ENCODE peak calls at places on chromosomes 11 and 22, in nine cellular contexts. One of them, this sample, is unnamed.

GRCh38 chr11:16788141-16789060 is 50.0 kb downstream of the C11orf58 start:
- DNase-seq in fibroblast of pulmonary artery: peak; percentile 81
- DNase-seq in Right ventricle myocardium superior: peak; percentile 87
- DNase-seq in thoracic aorta: no peak
- DNase-seq in stimulated activated CD4-positive, alpha-beta T cell treated with anti-CD3 and anti-CD28 coated beads, TNF-alpha, amount 100 ng/mL, for 48 hours: peak; percentile 34
- DNase-seq in HS-5: peak; percentile 60
- DNase-seq in NCI-H2029 treated with DMSO at 0.1 percent for 48 hours: peak; percentile 34
- DNase-seq in nephron progenitor cell: peak; percentile 84
- DNase-seq in activated T-cell treated with anti-CD3 and anti-CD28 coated beads, Interleukin-2, amount 50 U/mL, for 72 hours: peak; percentile 54
- DNase-seq in this sample: peak; percentile 5

GRCh38 chr22:40449676-40450035 is 79.3 kb downstream of the SGSM3 start:
- DNase-seq in fibroblast of pulmonary artery: peak; percentile 58
- DNase-seq in Right ventricle myocardium superior: no peak
- DNase-seq in thoracic aorta: no peak
- DNase-seq in stimulated activated CD4-positive, alpha-beta T cell treated with anti-CD3 and anti-CD28 coated beads, TNF-alpha, amount 100 ng/mL, for 48 hours: no peak
- DNase-seq in HS-5: peak; percentile 39
- DNase-seq in NCI-H2029 treated with DMSO at 0.1 percent for 48 hours: no peak
- DNase-seq in nephron progenitor cell: no peak
- DNase-seq in activated T-cell treated with anti-CD3 and anti-CD28 coated beads, Interleukin-2, amount 50 U/mL, for 72 hours: no peak
- DNase-seq in this sample: no peak

GRCh38 chr11:105372214-105372613 is 232.6 kb upstream of the CARD18 start:
- DNase-seq in fibroblast of pulmonary artery: no peak
- DNase-seq in Right ventricle myocardium superior: no peak
- DNase-seq in thoracic aorta: no peak
- DNase-seq in stimulated activated CD4-positive, alpha-beta T cell treated with anti-CD3 and anti-CD28 coated beads, TNF-alpha, amount 100 ng/mL, for 48 hours: no peak
- DNase-seq in HS-5: no peak
- DNase-seq in NCI-H2029 treated with DMSO at 0.1 percent for 48 hours: no peak
- DNase-seq in nephron progenitor cell: no peak
- DNase-seq in activated T-cell treated with anti-CD3 and anti-CD28 coated beads, Interleukin-2, amount 50 U/mL, for 72 hours: no peak
- DNase-seq in this sample: no peak

GRCh38 chr11:118265954-118266353 is 1.9 kb upstream of the MPZL2 start:
- DNase-seq in fibroblast of pulmonary artery: no peak
- DNase-seq in Right ventricle myocardium superior: peak; percentile 50
- DNase-seq in thoracic aorta: no peak
- DNase-seq in stimulated activated CD4-positive, alpha-beta T cell treated with anti-CD3 and anti-CD28 coated beads, TNF-alpha, amount 100 ng/mL, for 48 hours: no peak
- DNase-seq in HS-5: no peak
- DNase-seq in NCI-H2029 treated with DMSO at 0.1 percent for 48 hours: no peak
- DNase-seq in nephron progenitor cell: no peak
- DNase-seq in activated T-cell treated with anti-CD3 and anti-CD28 coated beads, Interleukin-2, amount 50 U/mL, for 72 hours: no peak
- DNase-seq in this sample: no peak

GRCh38 chr11:72497731-72498130 is 63.4 kb upstream of the CLPB start:
- DNase-seq in fibroblast of pulmonary artery: no peak
- DNase-seq in Right ventricle myocardium superior: no peak
- DNase-seq in thoracic aorta: no peak
- DNase-seq in stimulated activated CD4-positive, alpha-beta T cell treated with anti-CD3 and anti-CD28 coated beads, TNF-alpha, amount 100 ng/mL, for 48 hours: no peak
- DNase-seq in HS-5: no peak
- DNase-seq in NCI-H2029 treated with DMSO at 0.1 percent for 48 hours: no peak
- DNase-seq in nephron progenitor cell: no peak
- DNase-seq in activated T-cell treated with anti-CD3 and anti-CD28 coated beads, Interleukin-2, amount 50 U/mL, for 72 hours: no peak
- DNase-seq in this sample: no peak

GRCh38 chr11:58592760-58593472 is 14.1 kb downstream of the ZFP91 start:
- DNase-seq in fibroblast of pulmonary artery: no peak
- DNase-seq in Right ventricle myocardium superior: no peak
- DNase-seq in thoracic aorta: no peak
- DNase-seq in stimulated activated CD4-positive, alpha-beta T cell treated with anti-CD3 and anti-CD28 coated beads, TNF-alpha, amount 100 ng/mL, for 48 hours: peak; percentile 64
- DNase-seq in HS-5: no peak
- DNase-seq in NCI-H2029 treated with DMSO at 0.1 percent for 48 hours: peak; percentile 80
- DNase-seq in nephron progenitor cell: no peak
- DNase-seq in activated T-cell treated with anti-CD3 and anti-CD28 coated beads, Interleukin-2, amount 50 U/mL, for 72 hours: peak; percentile 73
- DNase-seq in this sample: no peak

GRCh38 chr11:105701098-105701497 is 91.2 kb downstream of the GRIA4 start:
- DNase-seq in fibroblast of pulmonary artery: no peak
- DNase-seq in Right ventricle myocardium superior: no peak
- DNase-seq in thoracic aorta: no peak
- DNase-seq in stimulated activated CD4-positive, alpha-beta T cell treated with anti-CD3 and anti-CD28 coated beads, TNF-alpha, amount 100 ng/mL, for 48 hours: no peak
- DNase-seq in HS-5: no peak
- DNase-seq in NCI-H2029 treated with DMSO at 0.1 percent for 48 hours: no peak
- DNase-seq in nephron progenitor cell: no peak
- DNase-seq in activated T-cell treated with anti-CD3 and anti-CD28 coated beads, Interleukin-2, amount 50 U/mL, for 72 hours: no peak
- DNase-seq in this sample: no peak

GRCh38 chr22:37186997-37187522 is 987 bp downstream of the C1QTNF6 start:
- DNase-seq in fibroblast of pulmonary artery: peak; percentile 38
- DNase-seq in Right ventricle myocardium superior: peak; percentile 37
- DNase-seq in thoracic aorta: no peak
- DNase-seq in stimulated activated CD4-positive, alpha-beta T cell treated with anti-CD3 and anti-CD28 coated beads, TNF-alpha, amount 100 ng/mL, for 48 hours: no peak
- DNase-seq in HS-5: no peak
- DNase-seq in NCI-H2029 treated with DMSO at 0.1 percent for 48 hours: no peak
- DNase-seq in nephron progenitor cell: no peak
- DNase-seq in activated T-cell treated with anti-CD3 and anti-CD28 coated beads, Interleukin-2, amount 50 U/mL, for 72 hours: no peak
- DNase-seq in this sample: no peak

GRCh38 chr11:68831124-68831523 is 10.6 kb downstream of the CPT1A start:
- DNase-seq in fibroblast of pulmonary artery: no peak
- DNase-seq in Right ventricle myocardium superior: no peak
- DNase-seq in thoracic aorta: no peak
- DNase-seq in stimulated activated CD4-positive, alpha-beta T cell treated with anti-CD3 and anti-CD28 coated beads, TNF-alpha, amount 100 ng/mL, for 48 hours: no peak
- DNase-seq in HS-5: no peak
- DNase-seq in NCI-H2029 treated with DMSO at 0.1 percent for 48 hours: no peak
- DNase-seq in nephron progenitor cell: no peak
- DNase-seq in activated T-cell treated with anti-CD3 and anti-CD28 coated beads, Interleukin-2, amount 50 U/mL, for 72 hours: no peak
- DNase-seq in this sample: no peak

GRCh38 chr11:9150944-9151343 is 59.5 kb upstream of the SCUBE2 start:
- DNase-seq in fibroblast of pulmonary artery: peak; percentile 32
- DNase-seq in Right ventricle myocardium superior: no peak
- DNase-seq in thoracic aorta: no peak
- DNase-seq in stimulated activated CD4-positive, alpha-beta T cell treated with anti-CD3 and anti-CD28 coated beads, TNF-alpha, amount 100 ng/mL, for 48 hours: no peak
- DNase-seq in HS-5: no peak
- DNase-seq in NCI-H2029 treated with DMSO at 0.1 percent for 48 hours: no peak
- DNase-seq in nephron progenitor cell: no peak
- DNase-seq in activated T-cell treated with anti-CD3 and anti-CD28 coated beads, Interleukin-2, amount 50 U/mL, for 72 hours: no peak
- DNase-seq in this sample: no peak

GRCh38 chr11:71580057-71581003 is 2.3 kb downstream of the KRTAP5-11 start:
- DNase-seq in fibroblast of pulmonary artery: peak; percentile 88
- DNase-seq in Right ventricle myocardium superior: no peak
- DNase-seq in thoracic aorta: no peak
- DNase-seq in stimulated activated CD4-positive, alpha-beta T cell treated with anti-CD3 and anti-CD28 coated beads, TNF-alpha, amount 100 ng/mL, for 48 hours: peak; percentile 8
- DNase-seq in HS-5: peak; percentile 56
- DNase-seq in NCI-H2029 treated with DMSO at 0.1 percent for 48 hours: peak; percentile 73
- DNase-seq in nephron progenitor cell: peak; percentile 52
- DNase-seq in activated T-cell treated with anti-CD3 and anti-CD28 coated beads, Interleukin-2, amount 50 U/mL, for 72 hours: peak; percentile 12
- DNase-seq in this sample: no peak

GRCh38 chr11:117657801-117658200 is 139.2 kb downstream of the DSCAML1 start:
- DNase-seq in fibroblast of pulmonary artery: no peak
- DNase-seq in Right ventricle myocardium superior: peak; percentile 62
- DNase-seq in thoracic aorta: no peak
- DNase-seq in stimulated activated CD4-positive, alpha-beta T cell treated with anti-CD3 and anti-CD28 coated beads, TNF-alpha, amount 100 ng/mL, for 48 hours: no peak
- DNase-seq in HS-5: no peak
- DNase-seq in NCI-H2029 treated with DMSO at 0.1 percent for 48 hours: peak; percentile 90
- DNase-seq in nephron progenitor cell: no peak
- DNase-seq in activated T-cell treated with anti-CD3 and anti-CD28 coated beads, Interleukin-2, amount 50 U/mL, for 72 hours: no peak
- DNase-seq in this sample: no peak

GRCh38 chr22:31173386-31174145 is 13.6 kb downstream of the RNF185 start:
- DNase-seq in fibroblast of pulmonary artery: peak; percentile 77
- DNase-seq in Right ventricle myocardium superior: no peak
- DNase-seq in thoracic aorta: no peak
- DNase-seq in stimulated activated CD4-positive, alpha-beta T cell treated with anti-CD3 and anti-CD28 coated beads, TNF-alpha, amount 100 ng/mL, for 48 hours: no peak
- DNase-seq in HS-5: peak; percentile 89
- DNase-seq in NCI-H2029 treated with DMSO at 0.1 percent for 48 hours: no peak
- DNase-seq in nephron progenitor cell: no peak
- DNase-seq in activated T-cell treated with anti-CD3 and anti-CD28 coated beads, Interleukin-2, amount 50 U/mL, for 72 hours: no peak
- DNase-seq in this sample: no peak

GRCh38 chr11:102476069-102476468 is 23.5 kb upstream of the TMEM123 start:
- DNase-seq in fibroblast of pulmonary artery: peak; percentile 70
- DNase-seq in Right ventricle myocardium superior: no peak
- DNase-seq in thoracic aorta: no peak
- DNase-seq in stimulated activated CD4-positive, alpha-beta T cell treated with anti-CD3 and anti-CD28 coated beads, TNF-alpha, amount 100 ng/mL, for 48 hours: no peak
- DNase-seq in HS-5: no peak
- DNase-seq in NCI-H2029 treated with DMSO at 0.1 percent for 48 hours: no peak
- DNase-seq in nephron progenitor cell: no peak
- DNase-seq in activated T-cell treated with anti-CD3 and anti-CD28 coated beads, Interleukin-2, amount 50 U/mL, for 72 hours: no peak
- DNase-seq in this sample: no peak

GRCh38 chr22:16935209-16935608 is 72.8 kb downstream of the GAB4 start:
- DNase-seq in fibroblast of pulmonary artery: no peak
- DNase-seq in Right ventricle myocardium superior: no peak
- DNase-seq in thoracic aorta: no peak
- DNase-seq in stimulated activated CD4-positive, alpha-beta T cell treated with anti-CD3 and anti-CD28 coated beads, TNF-alpha, amount 100 ng/mL, for 48 hours: no peak
- DNase-seq in HS-5: no peak
- DNase-seq in NCI-H2029 treated with DMSO at 0.1 percent for 48 hours: no peak
- DNase-seq in nephron progenitor cell: no peak
- DNase-seq in activated T-cell treated with anti-CD3 and anti-CD28 coated beads, Interleukin-2, amount 50 U/mL, for 72 hours: no peak
- DNase-seq in this sample: no peak

GRCh38 chr11:67463680-67464410 is 5.2 kb downstream of the TMEM134 start:
- DNase-seq in fibroblast of pulmonary artery: no peak
- DNase-seq in Right ventricle myocardium superior: peak; percentile 77
- DNase-seq in thoracic aorta: no peak
- DNase-seq in stimulated activated CD4-positive, alpha-beta T cell treated with anti-CD3 and anti-CD28 coated beads, TNF-alpha, amount 100 ng/mL, for 48 hours: no peak
- DNase-seq in HS-5: no peak
- DNase-seq in NCI-H2029 treated with DMSO at 0.1 percent for 48 hours: no peak
- DNase-seq in nephron progenitor cell: no peak
- DNase-seq in activated T-cell treated with anti-CD3 and anti-CD28 coated beads, Interleukin-2, amount 50 U/mL, for 72 hours: no peak
- DNase-seq in this sample: no peak

GRCh38 chr11:45152740-45153595 is 6.5 kb downstream of the PRDM11 start:
- DNase-seq in fibroblast of pulmonary artery: no peak
- DNase-seq in Right ventricle myocardium superior: no peak
- DNase-seq in thoracic aorta: no peak
- DNase-seq in stimulated activated CD4-positive, alpha-beta T cell treated with anti-CD3 and anti-CD28 coated beads, TNF-alpha, amount 100 ng/mL, for 48 hours: no peak
- DNase-seq in HS-5: no peak
- DNase-seq in NCI-H2029 treated with DMSO at 0.1 percent for 48 hours: no peak
- DNase-seq in nephron progenitor cell: no peak
- DNase-seq in activated T-cell treated with anti-CD3 and anti-CD28 coated beads, Interleukin-2, amount 50 U/mL, for 72 hours: no peak
- DNase-seq in this sample: no peak

GRCh38 chr11:67043572-67044329 is 12.9 kb upstream of the RHOD start:
- DNase-seq in fibroblast of pulmonary artery: no peak
- DNase-seq in Right ventricle myocardium superior: no peak
- DNase-seq in thoracic aorta: no peak
- DNase-seq in stimulated activated CD4-positive, alpha-beta T cell treated with anti-CD3 and anti-CD28 coated beads, TNF-alpha, amount 100 ng/mL, for 48 hours: no peak
- DNase-seq in HS-5: no peak
- DNase-seq in NCI-H2029 treated with DMSO at 0.1 percent for 48 hours: no peak
- DNase-seq in nephron progenitor cell: no peak
- DNase-seq in activated T-cell treated with anti-CD3 and anti-CD28 coated beads, Interleukin-2, amount 50 U/mL, for 72 hours: no peak
- DNase-seq in this sample: no peak

GRCh38 chr22:27377501-27377900 is 424.1 kb downstream of the MN1 start:
- DNase-seq in fibroblast of pulmonary artery: no peak
- DNase-seq in Right ventricle myocardium superior: no peak
- DNase-seq in thoracic aorta: no peak
- DNase-seq in stimulated activated CD4-positive, alpha-beta T cell treated with anti-CD3 and anti-CD28 coated beads, TNF-alpha, amount 100 ng/mL, for 48 hours: no peak
- DNase-seq in HS-5: no peak
- DNase-seq in NCI-H2029 treated with DMSO at 0.1 percent for 48 hours: peak; percentile 74
- DNase-seq in nephron progenitor cell: no peak
- DNase-seq in activated T-cell treated with anti-CD3 and anti-CD28 coated beads, Interleukin-2, amount 50 U/mL, for 72 hours: no peak
- DNase-seq in this sample: no peak

GRCh38 chr22:35834080-35834479 is 116.4 kb downstream of the APOL5 start:
- DNase-seq in fibroblast of pulmonary artery: no peak
- DNase-seq in Right ventricle myocardium superior: no peak
- DNase-seq in thoracic aorta: no peak
- DNase-seq in stimulated activated CD4-positive, alpha-beta T cell treated with anti-CD3 and anti-CD28 coated beads, TNF-alpha, amount 100 ng/mL, for 48 hours: no peak
- DNase-seq in HS-5: no peak
- DNase-seq in NCI-H2029 treated with DMSO at 0.1 percent for 48 hours: no peak
- DNase-seq in nephron progenitor cell: no peak
- DNase-seq in activated T-cell treated with anti-CD3 and anti-CD28 coated beads, Interleukin-2, amount 50 U/mL, for 72 hours: no peak
- DNase-seq in this sample: no peak

GRCh38 chr11:35009191-35009940 is 92.9 kb downstream of the PDHX start:
- DNase-seq in fibroblast of pulmonary artery: peak; percentile 70
- DNase-seq in Right ventricle myocardium superior: no peak
- DNase-seq in thoracic aorta: no peak
- DNase-seq in stimulated activated CD4-positive, alpha-beta T cell treated with anti-CD3 and anti-CD28 coated beads, TNF-alpha, amount 100 ng/mL, for 48 hours: no peak
- DNase-seq in HS-5: no peak
- DNase-seq in NCI-H2029 treated with DMSO at 0.1 percent for 48 hours: no peak
- DNase-seq in nephron progenitor cell: no peak
- DNase-seq in activated T-cell treated with anti-CD3 and anti-CD28 coated beads, Interleukin-2, amount 50 U/mL, for 72 hours: no peak
- DNase-seq in this sample: no peak

GRCh38 chr11:8828580-8829358 is 82.2 kb upstream of the AKIP1 start:
- DNase-seq in fibroblast of pulmonary artery: no peak
- DNase-seq in Right ventricle myocardium superior: no peak
- DNase-seq in thoracic aorta: no peak
- DNase-seq in stimulated activated CD4-positive, alpha-beta T cell treated with anti-CD3 and anti-CD28 coated beads, TNF-alpha, amount 100 ng/mL, for 48 hours: no peak
- DNase-seq in HS-5: no peak
- DNase-seq in NCI-H2029 treated with DMSO at 0.1 percent for 48 hours: no peak
- DNase-seq in nephron progenitor cell: no peak
- DNase-seq in activated T-cell treated with anti-CD3 and anti-CD28 coated beads, Interleukin-2, amount 50 U/mL, for 72 hours: no peak
- DNase-seq in this sample: no peak

GRCh38 chr11:93477684-93478234 is 65.4 kb downstream of the SMCO4 start:
- DNase-seq in fibroblast of pulmonary artery: peak; percentile 15
- DNase-seq in Right ventricle myocardium superior: no peak
- DNase-seq in thoracic aorta: no peak
- DNase-seq in stimulated activated CD4-positive, alpha-beta T cell treated with anti-CD3 and anti-CD28 coated beads, TNF-alpha, amount 100 ng/mL, for 48 hours: no peak
- DNase-seq in HS-5: no peak
- DNase-seq in NCI-H2029 treated with DMSO at 0.1 percent for 48 hours: no peak
- DNase-seq in nephron progenitor cell: no peak
- DNase-seq in activated T-cell treated with anti-CD3 and anti-CD28 coated beads, Interleukin-2, amount 50 U/mL, for 72 hours: no peak
- DNase-seq in this sample: no peak

GRCh38 chr11:77705195-77705876 is 67.7 kb upstream of the CLNS1A start:
- DNase-seq in fibroblast of pulmonary artery: peak; percentile 74
- DNase-seq in Right ventricle myocardium superior: no peak
- DNase-seq in thoracic aorta: no peak
- DNase-seq in stimulated activated CD4-positive, alpha-beta T cell treated with anti-CD3 and anti-CD28 coated beads, TNF-alpha, amount 100 ng/mL, for 48 hours: no peak
- DNase-seq in HS-5: peak; percentile 30
- DNase-seq in NCI-H2029 treated with DMSO at 0.1 percent for 48 hours: no peak
- DNase-seq in nephron progenitor cell: no peak
- DNase-seq in activated T-cell treated with anti-CD3 and anti-CD28 coated beads, Interleukin-2, amount 50 U/mL, for 72 hours: peak; percentile 20
- DNase-seq in this sample: no peak

GRCh38 chr11:15852179-15852578 is 504.2 kb downstream of the SOX6 start:
- DNase-seq in fibroblast of pulmonary artery: peak; percentile 38
- DNase-seq in Right ventricle myocardium superior: no peak
- DNase-seq in thoracic aorta: no peak
- DNase-seq in stimulated activated CD4-positive, alpha-beta T cell treated with anti-CD3 and anti-CD28 coated beads, TNF-alpha, amount 100 ng/mL, for 48 hours: no peak
- DNase-seq in HS-5: no peak
- DNase-seq in NCI-H2029 treated with DMSO at 0.1 percent for 48 hours: no peak
- DNase-seq in nephron progenitor cell: peak; percentile 16
- DNase-seq in activated T-cell treated with anti-CD3 and anti-CD28 coated beads, Interleukin-2, amount 50 U/mL, for 72 hours: no peak
- DNase-seq in this sample: no peak

GRCh38 chr11:123250811-123251655 is 56.0 kb upstream of the CLMP start:
- DNase-seq in fibroblast of pulmonary artery: no peak
- DNase-seq in Right ventricle myocardium superior: no peak
- DNase-seq in thoracic aorta: no peak
- DNase-seq in stimulated activated CD4-positive, alpha-beta T cell treated with anti-CD3 and anti-CD28 coated beads, TNF-alpha, amount 100 ng/mL, for 48 hours: no peak
- DNase-seq in HS-5: no peak
- DNase-seq in NCI-H2029 treated with DMSO at 0.1 percent for 48 hours: no peak
- DNase-seq in nephron progenitor cell: no peak
- DNase-seq in activated T-cell treated with anti-CD3 and anti-CD28 coated beads, Interleukin-2, amount 50 U/mL, for 72 hours: no peak
- DNase-seq in this sample: no peak

GRCh38 chr11:44484211-44484610 is 81.3 kb upstream of the CD82 start:
- DNase-seq in fibroblast of pulmonary artery: peak; percentile 30
- DNase-seq in Right ventricle myocardium superior: no peak
- DNase-seq in thoracic aorta: no peak
- DNase-seq in stimulated activated CD4-positive, alpha-beta T cell treated with anti-CD3 and anti-CD28 coated beads, TNF-alpha, amount 100 ng/mL, for 48 hours: no peak
- DNase-seq in HS-5: no peak
- DNase-seq in NCI-H2029 treated with DMSO at 0.1 percent for 48 hours: no peak
- DNase-seq in nephron progenitor cell: peak; percentile 25
- DNase-seq in activated T-cell treated with anti-CD3 and anti-CD28 coated beads, Interleukin-2, amount 50 U/mL, for 72 hours: no peak
- DNase-seq in this sample: no peak

GRCh38 chr11:117481885-117482284 is 154.2 kb downstream of the CEP164 start:
- DNase-seq in fibroblast of pulmonary artery: no peak
- DNase-seq in Right ventricle myocardium superior: no peak
- DNase-seq in thoracic aorta: no peak
- DNase-seq in stimulated activated CD4-positive, alpha-beta T cell treated with anti-CD3 and anti-CD28 coated beads, TNF-alpha, amount 100 ng/mL, for 48 hours: no peak
- DNase-seq in HS-5: no peak
- DNase-seq in NCI-H2029 treated with DMSO at 0.1 percent for 48 hours: no peak
- DNase-seq in nephron progenitor cell: no peak
- DNase-seq in activated T-cell treated with anti-CD3 and anti-CD28 coated beads, Interleukin-2, amount 50 U/mL, for 72 hours: no peak
- DNase-seq in this sample: no peak

GRCh38 chr22:39226353-39226752 is 18.4 kb downstream of the PDGFB start:
- DNase-seq in fibroblast of pulmonary artery: no peak
- DNase-seq in Right ventricle myocardium superior: no peak
- DNase-seq in thoracic aorta: no peak
- DNase-seq in stimulated activated CD4-positive, alpha-beta T cell treated with anti-CD3 and anti-CD28 coated beads, TNF-alpha, amount 100 ng/mL, for 48 hours: no peak
- DNase-seq in HS-5: no peak
- DNase-seq in NCI-H2029 treated with DMSO at 0.1 percent for 48 hours: no peak
- DNase-seq in nephron progenitor cell: no peak
- DNase-seq in activated T-cell treated with anti-CD3 and anti-CD28 coated beads, Interleukin-2, amount 50 U/mL, for 72 hours: no peak
- DNase-seq in this sample: no peak

GRCh38 chr22:38120359-38121110 is 10.1 kb upstream of the BAIAP2L2 start:
- DNase-seq in fibroblast of pulmonary artery: no peak
- DNase-seq in Right ventricle myocardium superior: peak; percentile 29
- DNase-seq in thoracic aorta: no peak
- DNase-seq in stimulated activated CD4-positive, alpha-beta T cell treated with anti-CD3 and anti-CD28 coated beads, TNF-alpha, amount 100 ng/mL, for 48 hours: no peak
- DNase-seq in HS-5: no peak
- DNase-seq in NCI-H2029 treated with DMSO at 0.1 percent for 48 hours: no peak
- DNase-seq in nephron progenitor cell: no peak
- DNase-seq in activated T-cell treated with anti-CD3 and anti-CD28 coated beads, Interleukin-2, amount 50 U/mL, for 72 hours: no peak
- DNase-seq in this sample: no peak

GRCh38 chr11:109609454-109610185 is 187.6 kb downstream of the C11orf87 start:
- DNase-seq in fibroblast of pulmonary artery: no peak
- DNase-seq in Right ventricle myocardium superior: no peak
- DNase-seq in thoracic aorta: no peak
- DNase-seq in stimulated activated CD4-positive, alpha-beta T cell treated with anti-CD3 and anti-CD28 coated beads, TNF-alpha, amount 100 ng/mL, for 48 hours: no peak
- DNase-seq in HS-5: no peak
- DNase-seq in NCI-H2029 treated with DMSO at 0.1 percent for 48 hours: no peak
- DNase-seq in nephron progenitor cell: no peak
- DNase-seq in activated T-cell treated with anti-CD3 and anti-CD28 coated beads, Interleukin-2, amount 50 U/mL, for 72 hours: no peak
- DNase-seq in this sample: no peak